ENCODE peak calls at places on chromosomes 13 and 19, in eight cellular contexts. One of them, this sample, is unnamed.

GRCh38 chr19:17522988-17523872 is 11.8 kb downstream of the PGLS start:
- DNase-seq in transverse colon: peak; percentile 73
- DNase-seq in stomach: peak; percentile 49
- DNase-seq in breast epithelium: no peak
- DNase-seq in HL-60: peak; percentile 97
- DNase-seq in suprapubic skin: no peak
- DNase-seq in GM23338: no peak
- DNase-seq in SK-N-SH: no peak
- DNase-seq in this sample: peak; percentile 79

GRCh38 chr19:47994209-47994802 is at the start of gene ELSPBP1:
- DNase-seq in suprapubic skin: no peak
- DNase-seq in stomach: no peak
- DNase-seq in SK-N-SH: no peak
- DNase-seq in HL-60: no peak
- DNase-seq in transverse colon: no peak
- DNase-seq in GM23338: no peak
- DNase-seq in breast epithelium: no peak
- DNase-seq in this sample: no peak

GRCh38 chr19:54021932-54022331 is 30.5 kb downstream of the CACNG6 start:
- DNase-seq in stomach: no peak
- DNase-seq in HL-60: no peak
- DNase-seq in GM23338: no peak
- DNase-seq in SK-N-SH: no peak
- DNase-seq in suprapubic skin: no peak
- DNase-seq in breast epithelium: no peak
- DNase-seq in transverse colon: no peak
- DNase-seq in this sample: no peak

GRCh38 chr13:114151565-114152284 is 19.3 kb upstream of the RASA3 start:
- DNase-seq in GM23338: no peak
- DNase-seq in stomach: peak; percentile 82
- DNase-seq in SK-N-SH: no peak
- DNase-seq in breast epithelium: peak; percentile 80
- DNase-seq in suprapubic skin: no peak
- DNase-seq in transverse colon: peak; percentile 92
- DNase-seq in HL-60: peak; percentile 90
- DNase-seq in this sample: peak; percentile 71

GRCh38 chr19:16702123-16702522 is 17.5 kb upstream of the NWD1 start:
- DNase-seq in HL-60: no peak
- DNase-seq in stomach: no peak
- DNase-seq in GM23338: no peak
- DNase-seq in breast epithelium: peak; percentile 88
- DNase-seq in suprapubic skin: peak; percentile 64
- DNase-seq in SK-N-SH: peak; percentile 48
- DNase-seq in transverse colon: no peak
- DNase-seq in this sample: no peak

GRCh38 chr19:9885077-9885552 is 50.0 kb downstream of the PIN1 start:
- DNase-seq in suprapubic skin: no peak
- DNase-seq in HL-60: no peak
- DNase-seq in transverse colon: no peak
- DNase-seq in breast epithelium: no peak
- DNase-seq in stomach: no peak
- DNase-seq in GM23338: peak; percentile 56
- DNase-seq in SK-N-SH: peak; percentile 32
- DNase-seq in this sample: no peak

GRCh38 chr13:92463134-92463533 is 763.5 kb upstream of the GPC6 start:
- DNase-seq in GM23338: no peak
- DNase-seq in breast epithelium: no peak
- DNase-seq in transverse colon: peak; percentile 14
- DNase-seq in suprapubic skin: no peak
- DNase-seq in HL-60: no peak
- DNase-seq in SK-N-SH: no peak
- DNase-seq in stomach: no peak
- DNase-seq in this sample: no peak

GRCh38 chr19:45071969-45072790 is 4.1 kb downstream of the ZNF296 start:
- DNase-seq in SK-N-SH: no peak
- DNase-seq in stomach: peak; percentile 78
- DNase-seq in transverse colon: no peak
- DNase-seq in breast epithelium: no peak
- DNase-seq in suprapubic skin: no peak
- DNase-seq in HL-60: no peak
- DNase-seq in GM23338: no peak
- DNase-seq in this sample: peak; percentile 82

GRCh38 chr19:42554046-42554575 is 25.8 kb upstream of the CEACAM1 start:
- DNase-seq in suprapubic skin: no peak
- DNase-seq in transverse colon: no peak
- DNase-seq in SK-N-SH: no peak
- DNase-seq in breast epithelium: no peak
- DNase-seq in GM23338: no peak
- DNase-seq in HL-60: no peak
- DNase-seq in stomach: peak; percentile 19
- DNase-seq in this sample: peak; percentile 54

DNA sequence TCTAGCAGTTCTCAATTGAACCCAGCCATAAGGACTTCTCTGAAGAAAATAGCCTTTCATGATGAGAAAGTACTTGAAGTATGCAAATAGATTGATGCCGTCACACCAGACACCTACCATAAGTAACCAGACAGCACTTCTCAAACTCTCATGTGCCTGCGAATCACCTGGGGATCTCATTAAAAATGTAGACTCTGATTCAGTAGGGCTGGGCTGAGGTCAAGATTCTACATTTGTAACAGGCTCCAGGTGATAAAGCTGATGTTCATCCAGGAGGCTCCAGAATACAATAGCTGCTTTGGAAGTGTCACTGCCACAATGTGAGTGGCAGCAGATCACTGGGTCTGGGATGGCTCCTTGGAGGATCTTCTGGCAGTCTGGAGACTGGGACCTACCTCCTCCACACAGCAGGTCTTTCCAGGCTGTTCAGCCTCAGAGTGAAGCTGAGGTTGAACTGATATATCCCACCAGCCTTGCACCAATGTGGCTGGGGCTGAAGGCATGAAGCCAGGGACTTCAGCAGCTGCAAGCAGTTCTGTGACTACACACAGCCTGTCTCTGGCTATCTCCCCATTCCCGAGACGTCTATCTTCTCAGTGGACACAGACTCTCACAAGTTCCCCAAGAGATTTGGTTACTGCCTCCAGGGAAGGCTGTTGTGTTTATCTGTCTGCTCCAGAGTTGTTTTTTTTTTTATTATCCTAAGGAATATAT is 9.1 kb downstream of the MBNL2 start:
- DNase-seq in transverse colon: no peak
- DNase-seq in GM23338: no peak
- DNase-seq in HL-60: no peak
- DNase-seq in stomach: no peak
- DNase-seq in breast epithelium: no peak
- DNase-seq in suprapubic skin: no peak
- DNase-seq in SK-N-SH: no peak
- DNase-seq in this sample: no peak
- H3K27ac ChIP-seq in transverse colon: no peak overlapping the region
- H3K27ac ChIP-seq in GM23338: no peak overlapping the region
- H3K27ac ChIP-seq in HL-60: no peak overlapping the region
- H3K27ac ChIP-seq in stomach: no peak overlapping the region
- H3K27ac ChIP-seq in breast epithelium: no peak overlapping the region
- H3K27ac ChIP-seq in suprapubic skin: no peak overlapping the region
- H3K27ac ChIP-seq in SK-N-SH: peak overlapping the region; percentile 83
- H3K27ac ChIP-seq in this sample: no peak overlapping the region

GRCh38 chr19:2167896-2168618 is 4.3 kb downstream of the DOT1L start:
- DNase-seq in suprapubic skin: no peak
- DNase-seq in breast epithelium: no peak
- DNase-seq in GM23338: no peak
- DNase-seq in SK-N-SH: no peak
- DNase-seq in stomach: peak; percentile 40
- DNase-seq in transverse colon: peak; percentile 63
- DNase-seq in HL-60: peak; percentile 89
- DNase-seq in this sample: peak; percentile 92
- TF ChIP-seq POLR2AphosphoS5 in suprapubic skin: no peak
- TF ChIP-seq POLR2AphosphoS5 in breast epithelium: no peak
- TF ChIP-seq POLR2AphosphoS5 in GM23338: no peak
- TF ChIP-seq POLR2AphosphoS5 in SK-N-SH: no peak
- TF ChIP-seq POLR2AphosphoS5 in stomach: peak; percentile 12
- TF ChIP-seq POLR2AphosphoS5 in transverse colon: no peak
- TF ChIP-seq POLR2AphosphoS5 in HL-60: no peak
- TF ChIP-seq POLR2AphosphoS5 in this sample: peak; percentile 83

DNA sequence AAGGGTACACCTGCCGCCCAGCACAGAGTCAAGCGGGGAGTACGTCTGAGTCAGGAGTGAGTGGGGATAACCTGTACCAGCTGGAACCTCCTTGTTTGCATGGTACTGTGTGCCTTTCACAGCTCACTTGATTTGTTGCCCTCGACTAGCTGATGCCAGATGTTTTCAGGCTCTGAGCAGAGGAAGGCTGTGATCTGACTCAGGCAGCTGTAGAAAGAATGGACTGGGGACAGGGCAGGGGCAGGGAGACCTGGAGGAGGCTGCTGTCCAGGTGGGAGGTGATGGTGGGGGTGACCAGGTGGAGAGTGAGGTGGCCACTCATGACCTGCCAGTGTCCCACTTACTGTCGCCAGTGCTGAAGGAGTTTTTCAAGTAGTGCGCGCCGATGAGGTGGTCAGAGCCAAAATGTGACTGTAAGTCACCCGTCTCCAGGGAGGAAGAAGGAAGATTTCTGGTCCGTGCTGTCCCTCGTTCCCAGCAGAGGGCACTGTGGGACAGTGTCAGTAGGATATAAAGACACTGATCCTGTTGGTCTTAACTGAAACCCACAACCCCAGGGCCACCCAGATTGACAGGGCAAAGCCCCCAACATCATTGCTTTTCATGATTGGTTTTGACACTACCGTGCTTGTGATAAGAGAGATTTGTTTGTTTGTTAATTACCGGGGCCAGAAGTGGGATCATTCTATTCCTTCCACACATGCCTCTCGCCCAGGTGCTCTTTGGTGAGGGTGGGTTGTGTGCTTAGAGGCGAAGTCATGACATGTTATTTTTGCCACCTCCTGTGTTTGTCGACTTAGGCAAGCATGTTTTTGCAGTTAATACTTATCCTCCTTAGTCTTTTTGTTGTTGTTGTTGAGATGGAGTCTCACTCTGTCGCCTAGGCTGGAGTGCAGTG is 128.4 kb downstream of the DPF1 start:
- DNase-seq in HL-60: peak; percentile 68
- DNase-seq in transverse colon: peak; percentile 66
- DNase-seq in breast epithelium: peak; percentile 66
- DNase-seq in SK-N-SH: peak; percentile 74
- DNase-seq in GM23338: peak; percentile 92
- DNase-seq in stomach: peak; percentile 77
- DNase-seq in suprapubic skin: peak; percentile 76
- DNase-seq in this sample: peak; percentile 68
- H3K27ac ChIP-seq in HL-60: no peak overlapping the region
- H3K27ac ChIP-seq in transverse colon: no peak overlapping the region
- H3K27ac ChIP-seq in breast epithelium: peak overlapping the region; percentile 57
- H3K27ac ChIP-seq in SK-N-SH: no peak overlapping the region
- H3K27ac ChIP-seq in GM23338: peak overlapping the region; percentile 70
- H3K27ac ChIP-seq in stomach: no peak overlapping the region
- H3K27ac ChIP-seq in suprapubic skin: no peak overlapping the region
- H3K27ac ChIP-seq in this sample: no peak overlapping the region

GRCh38 chr19:3370728-3371591 is 4.6 kb downstream of the NFIC start:
- DNase-seq in GM23338: no peak
- DNase-seq in stomach: no peak
- DNase-seq in SK-N-SH: no peak
- DNase-seq in breast epithelium: no peak
- DNase-seq in transverse colon: no peak
- DNase-seq in suprapubic skin: no peak
- DNase-seq in HL-60: no peak
- DNase-seq in this sample: peak; percentile 70

GRCh38 chr19:3368441-3368795 is 2.0 kb downstream of the NFIC start:
- DNase-seq in GM23338: no peak
- DNase-seq in SK-N-SH: no peak
- DNase-seq in breast epithelium: no peak
- DNase-seq in stomach: no peak
- DNase-seq in suprapubic skin: no peak
- DNase-seq in transverse colon: no peak
- DNase-seq in HL-60: no peak
- DNase-seq in this sample: no peak

GRCh38 chr19:3370214-3370720 is 3.9 kb downstream of the NFIC start:
- DNase-seq in stomach: no peak
- DNase-seq in GM23338: peak; percentile 64
- DNase-seq in SK-N-SH: peak; percentile 57
- DNase-seq in transverse colon: no peak
- DNase-seq in suprapubic skin: no peak
- DNase-seq in HL-60: no peak
- DNase-seq in breast epithelium: no peak
- DNase-seq in this sample: no peak

GRCh38 chr19:3368848-3369336 is 2.5 kb downstream of the NFIC start:
- DNase-seq in stomach: no peak
- DNase-seq in SK-N-SH: no peak
- DNase-seq in suprapubic skin: no peak
- DNase-seq in HL-60: peak; percentile 38
- DNase-seq in GM23338: no peak
- DNase-seq in transverse colon: no peak
- DNase-seq in breast epithelium: no peak
- DNase-seq in this sample: no peak

GRCh38 chr19:3369337-3370213 is 3.2 kb downstream of the NFIC start:
- DNase-seq in transverse colon: peak; percentile 63
- DNase-seq in breast epithelium: no peak
- DNase-seq in SK-N-SH: no peak
- DNase-seq in GM23338: peak; percentile 59
- DNase-seq in suprapubic skin: no peak
- DNase-seq in stomach: peak; percentile 72
- DNase-seq in HL-60: peak; percentile 51
- DNase-seq in this sample: peak; percentile 89
- TF ChIP-seq POLR2AphosphoS5 in transverse colon: peak; percentile 58
- TF ChIP-seq POLR2AphosphoS5 in breast epithelium: no peak
- TF ChIP-seq POLR2AphosphoS5 in SK-N-SH: no peak
- TF ChIP-seq POLR2AphosphoS5 in GM23338: no peak
- TF ChIP-seq POLR2AphosphoS5 in suprapubic skin: no peak
- TF ChIP-seq POLR2AphosphoS5 in stomach: peak; percentile 26
- TF ChIP-seq POLR2AphosphoS5 in HL-60: no peak
- TF ChIP-seq POLR2AphosphoS5 in this sample: no peak

DNA sequence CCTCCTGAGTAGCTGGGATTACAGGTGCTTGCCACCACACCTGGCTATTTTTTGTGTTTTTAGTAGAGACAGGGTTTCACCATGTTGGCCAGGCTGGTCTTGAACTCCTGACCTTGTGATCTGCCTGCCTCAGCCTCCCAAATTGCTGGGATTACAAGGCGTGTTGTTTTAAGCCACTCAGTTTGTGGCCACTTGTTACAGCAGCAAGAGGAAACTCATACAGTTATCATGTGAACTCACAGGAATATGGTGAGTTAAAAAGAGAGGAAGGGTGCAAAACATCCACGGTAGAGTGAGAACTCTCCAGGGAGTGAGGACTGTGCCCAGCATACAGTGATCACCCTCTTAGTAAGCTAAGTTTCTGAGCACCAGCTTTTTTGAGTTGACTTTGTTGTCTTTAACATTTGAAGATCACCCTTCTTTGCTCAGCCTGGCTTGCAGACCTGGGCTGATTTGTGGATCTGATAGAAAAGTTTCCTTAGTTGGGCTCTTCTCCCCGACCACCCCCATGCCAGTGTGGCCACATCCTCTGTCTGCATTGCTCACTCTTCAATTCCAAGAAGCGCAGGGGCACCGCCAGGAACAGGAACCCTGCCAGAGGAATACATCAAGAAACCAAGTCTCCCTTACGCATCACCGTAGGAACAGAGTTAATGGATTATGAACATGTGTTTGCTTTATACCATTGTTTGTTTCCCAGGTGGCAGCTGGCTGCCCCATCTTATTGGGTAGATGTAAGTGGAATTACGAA is 16.0 kb downstream of the ALOX5AP start:
- DNase-seq in transverse colon: no peak
- DNase-seq in stomach: no peak
- DNase-seq in breast epithelium: no peak
- DNase-seq in HL-60: no peak
- DNase-seq in suprapubic skin: no peak
- DNase-seq in SK-N-SH: no peak
- DNase-seq in GM23338: no peak
- DNase-seq in this sample: no peak
- H3K27ac ChIP-seq in transverse colon: no peak overlapping the region
- H3K27ac ChIP-seq in stomach: no peak overlapping the region
- H3K27ac ChIP-seq in breast epithelium: no peak overlapping the region
- H3K27ac ChIP-seq in HL-60: no peak overlapping the region
- H3K27ac ChIP-seq in suprapubic skin: no peak overlapping the region
- H3K27ac ChIP-seq in SK-N-SH: no peak overlapping the region
- H3K27ac ChIP-seq in GM23338: no peak overlapping the region
- H3K27ac ChIP-seq in this sample: no peak overlapping the region

This sample was measured in upper lobe of left lung.